ENCODE peak calls at places on chromosomes 13 and 19, in ten cellular contexts. H is left ventricle myocardium inferior, U is neural crest cell, L is mammary epithelial cell, E is uterus, S is fibroblast of pulmonary artery, K is brain microvascular endothelial cell, M is GM23338, P is AG09309, V is tibial artery. I is an unnamed sample.

GRCh38 chr13:91078093-91078679 is 269.3 kb upstream of the MIR17HG start:
- DNase-seq in P (no peak), E (no peak), K (no peak), U (no peak), V (no peak), L (no peak), S (peak; percentile 25), H (no peak), M (peak; percentile 45), I (no peak)

GRCh38 chr13:112062619-112063308 is 4.2 kb upstream of the SOX1 start:
- DNase-seq in H (no peak), S (no peak), U (peak; percentile 69), E (no peak), M (peak; percentile 77), V (no peak), L (no peak), P (no peak), K (no peak), I (peak; percentile 65)

GRCh38 chr13:61727714-61728275 is 312.1 kb upstream of the PCDH20 start:
- DNase-seq in S (peak; percentile 41), U (no peak), K (no peak), E (no peak), L (peak; percentile 3), H (no peak), M (no peak), V (no peak), P (no peak), I (no peak)

GRCh38 chr13:31896427-31896826 is 135.1 kb upstream of the FRY start:
- DNase-seq in H (peak; percentile 42), P (peak; percentile 80), S (peak; percentile 68), L (peak; percentile 19), U (no peak), M (no peak), V (peak; percentile 48), E (no peak), K (peak; percentile 88), I (no peak)

GRCh38 chr19:35048911-35049411 is 7.4 kb downstream of the HPN start:
- DNase-seq in H (peak; percentile 75), U (no peak), P (no peak), S (no peak), V (no peak), K (no peak), L (no peak), M (no peak), E (no peak), I (no peak)

GRCh38 chr13:79398915-79399314 is 7.1 kb downstream of the RBM26 start:
- DNase-seq in K (peak; percentile 67), P (no peak), H (no peak), E (no peak), U (no peak), S (no peak), V (no peak), L (peak; percentile 64), M (no peak), I (no peak)

GRCh38 chr19:54431255-54431838 is 16.1 kb downstream of the TTYH1 start:
- DNase-seq in E (no peak), P (no peak), V (no peak), U (no peak), S (peak; percentile 41), L (peak; percentile 53), M (no peak), H (peak; percentile 56), K (peak; percentile 16), I (no peak)

GRCh38 chr19:14544977-14545715 is 15.8 kb downstream of the TECR start:
- DNase-seq in L (no peak), P (no peak), M (no peak), K (no peak), U (no peak), S (no peak), E (no peak), V (no peak), H (peak; percentile 79), I (no peak)

GRCh38 chr13:80226645-80227044 is 114.3 kb downstream of the SPRY2 start:
- DNase-seq in M (no peak), P (no peak), L (no peak), V (no peak), H (no peak), S (no peak), K (no peak), U (no peak), E (no peak), I (no peak)

GRCh38 chr19:29677001-29677781 is 11.9 kb downstream of the PLEKHF1 start:
- DNase-seq in V (no peak), L (no peak), K (no peak), H (no peak), S (no peak), U (no peak), P (no peak), M (peak; percentile 47), E (no peak), I (no peak)
- TF ChIP-seq CTCF in V (no peak), L (no peak), K (no peak), H (no peak), S (no peak), U (no peak), P (no peak), M (no peak), E (no peak), I (peak; percentile 11)

DNA sequence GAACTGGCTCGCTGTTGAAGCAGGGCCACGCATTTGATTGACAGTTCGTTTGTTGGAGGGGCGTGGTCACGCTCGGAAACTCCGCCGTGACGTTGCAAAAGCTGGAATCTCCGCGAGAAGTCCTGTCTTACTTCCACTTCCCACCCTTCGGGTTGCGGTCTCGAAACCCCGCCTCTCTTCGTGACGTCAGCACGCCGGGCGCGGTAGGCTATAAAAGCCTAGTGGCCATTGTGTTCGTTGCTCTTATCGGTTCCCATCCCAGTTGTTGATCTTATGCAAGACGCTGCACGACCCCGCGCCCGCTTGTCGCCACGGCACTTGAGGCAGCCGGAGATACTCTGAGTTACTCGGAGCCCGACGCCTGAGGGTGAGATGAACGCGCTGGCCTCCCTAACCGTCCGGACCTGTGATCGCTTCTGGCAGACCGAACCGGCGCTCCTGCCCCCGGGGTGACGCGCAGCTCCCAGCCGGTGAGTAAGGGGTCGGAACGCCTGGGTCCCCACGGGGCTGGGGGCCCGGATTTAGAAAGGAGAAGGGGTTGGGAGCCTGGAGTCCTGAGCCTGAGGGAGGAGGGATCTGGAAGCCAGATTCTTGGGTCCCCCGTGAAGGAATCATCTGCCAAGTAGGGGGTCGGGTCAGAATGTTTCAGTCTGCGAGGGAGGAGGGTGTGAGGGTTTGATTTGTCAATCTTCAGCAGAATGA is at the start of gene PPP1R15A:
- DNase-seq in M (peak; percentile 98), H (peak; percentile 98), P (peak; percentile 90), V (peak; percentile 96), U (peak; percentile 99), E (peak; percentile 100), K (peak; percentile 98), L (peak; percentile 98), S (peak; percentile 99), I (peak; percentile 99)
- TF ChIP-seq CTCF in M (no peak), H (peak; percentile 37), P (no peak), V (peak; percentile 44), U (peak; percentile 18), E (peak; percentile 34), K (no peak), L (no peak), S (no peak), I (no peak)

GRCh38 chr13:21671793-21672680 is 1.2 kb downstream of the FGF9 start:
- DNase-seq in K (no peak), L (no peak), S (no peak), E (no peak), M (peak; percentile 46), V (no peak), U (no peak), H (no peak), P (no peak), I (no peak)

GRCh38 chr13:21668665-21669599 is 1.9 kb upstream of the FGF9 start:
- DNase-seq in P (no peak), E (no peak), V (peak; percentile 38), U (peak; percentile 37), M (peak; percentile 69), S (peak; percentile 21), H (no peak), L (no peak), K (peak; percentile 7), I (peak; percentile 31)

GRCh38 chr13:21672811-21673591 is 2.1 kb downstream of the FGF9 start:
- DNase-seq in E (no peak), U (no peak), H (no peak), M (no peak), V (no peak), K (no peak), P (no peak), S (no peak), L (no peak), I (no peak)

GRCh38 chr13:21670883-21671792 is at the start of gene FGF9:
- DNase-seq in V (peak; percentile 47), P (peak; percentile 14), E (peak; percentile 67), M (peak; percentile 92), H (peak; percentile 76), S (peak; percentile 79), L (peak; percentile 84), K (peak; percentile 29), U (peak; percentile 62), I (peak; percentile 73)

DNA sequence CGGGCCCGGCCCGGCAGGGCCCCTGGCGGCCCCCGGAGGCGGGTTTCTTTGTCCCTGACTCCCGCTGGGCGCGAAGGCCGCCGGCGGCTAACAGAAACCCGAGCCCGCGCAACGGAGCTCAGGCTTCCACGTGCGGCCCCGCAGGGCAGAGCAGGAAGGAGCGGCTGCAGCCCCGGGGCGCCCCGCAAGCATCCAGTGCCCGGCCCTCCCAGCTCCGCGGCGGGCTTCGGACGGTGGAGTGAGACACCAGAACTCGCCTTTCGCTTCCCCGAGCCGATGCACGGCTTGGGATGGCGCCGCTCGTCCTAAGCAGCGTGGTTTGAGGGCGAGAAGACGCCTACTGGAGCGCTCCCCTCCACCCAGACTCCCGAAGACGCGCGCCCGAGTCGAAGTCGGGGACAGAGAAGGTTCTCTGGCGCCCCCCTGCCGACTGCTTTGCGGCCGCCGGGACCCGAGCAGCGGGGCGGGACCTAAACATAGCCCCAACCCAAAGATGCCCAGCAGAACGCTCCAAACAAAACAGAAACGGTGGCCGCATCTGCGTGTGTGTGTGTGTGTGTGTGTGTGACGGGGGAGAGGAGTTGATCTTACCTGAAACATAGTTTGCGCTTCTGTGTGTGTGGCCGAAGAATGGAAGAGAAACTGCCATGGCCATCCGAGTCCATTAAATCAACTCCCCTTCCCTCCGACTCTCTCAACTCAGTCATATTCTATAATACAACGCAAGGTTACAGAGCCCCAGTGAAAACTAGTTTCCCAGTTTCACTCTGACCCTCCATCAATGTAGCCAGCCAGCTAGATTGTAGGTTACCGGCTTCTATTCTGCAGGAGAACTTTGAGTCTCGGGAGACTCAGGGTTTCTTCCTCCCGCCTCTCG is 629 bp upstream of the FGF9 start:
- DNase-seq in U (peak; percentile 67), M (peak; percentile 76), V (peak; percentile 52), P (no peak), L (peak; percentile 68), K (peak; percentile 13), E (peak; percentile 57), S (peak; percentile 42), H (peak; percentile 53), I (peak; percentile 63)
- TF ChIP-seq CTCF in U (peak; percentile 32), M (peak; percentile 33), V (no peak), P (no peak), L (no peak), K (peak; percentile 40), E (peak; percentile 31), S (no peak), H (no peak), I (peak; percentile 46)

GRCh38 chr19:32101206-32101605 is 244.2 kb upstream of the ZNF507 start:
- DNase-seq in L (no peak), H (no peak), E (no peak), V (no peak), M (no peak), S (no peak), U (no peak), P (no peak), K (no peak), I (no peak)

GRCh38 chr19:32098953-32099352 is 246.5 kb upstream of the ZNF507 start:
- DNase-seq in H (no peak), L (no peak), E (no peak), S (no peak), V (no peak), K (no peak), P (no peak), M (peak; percentile 32), U (no peak), I (no peak)

GRCh38 chr19:32104465-32105235 is 240.8 kb upstream of the ZNF507 start:
- DNase-seq in E (peak; percentile 39), H (no peak), U (no peak), V (no peak), S (no peak), K (no peak), L (peak; percentile 91), P (no peak), M (peak; percentile 8), I (peak; percentile 18)
- TF ChIP-seq CTCF in E (peak; percentile 33), H (no peak), U (peak; percentile 36), V (no peak), S (no peak), K (no peak), L (no peak), P (no peak), M (no peak), I (peak; percentile 49)

I was measured in progenitor cell of endocrine pancreas.